ENCODE peak calls at places on chromosomes 13 and 19, in four cellular contexts. H is DMS153, Q is transverse colon, M is neural progenitor cell. F is an unnamed sample.

GRCh38 chr19:31448221-31448657 is 99.0 kb upstream of the TSHZ3 start:
- DNase-seq in Q (peak; percentile 29), H (no peak), M (no peak), F (peak; percentile 36)

GRCh38 chr19:48595833-48596232 is 10.7 kb upstream of the SPACA4 start:
- DNase-seq in Q (no peak), H (no peak), M (no peak), F (no peak)

GRCh38 chr19:8526345-8527062 is 12.5 kb upstream of the ZNF414 start:
- DNase-seq in H (peak; percentile 48), M (peak; percentile 96), Q (peak; percentile 92), F (peak; percentile 95)

GRCh38 chr19:10899171-10899653 is 27.9 kb downstream of the CARM1 start:
- DNase-seq in M (no peak), H (peak; percentile 76), Q (peak; percentile 92), F (peak; percentile 83)

GRCh38 chr13:113625965-113626661 is 31.9 kb downstream of the ATP4B start:
- DNase-seq in H (no peak), Q (no peak), M (no peak), F (no peak)

GRCh38 chr13:25659091-25659502 is 287.3 kb downstream of the ATP8A2 start:
- DNase-seq in H (peak; percentile 41), Q (no peak), M (no peak), F (no peak)

GRCh38 chr13:20499986-20500385 is 25.7 kb downstream of the CRYL1 start:
- DNase-seq in Q (no peak), M (no peak), H (no peak), F (no peak)

GRCh38 chr19:45216677-45217076 is 28.5 kb downstream of the EXOC3L2 start:
- DNase-seq in M (no peak), H (no peak), Q (no peak), F (no peak)

GRCh38 chr13:79533781-79534400 is 52.9 kb downstream of the NDFIP2 start:
- DNase-seq in H (no peak), Q (no peak), M (no peak), F (no peak)

GRCh38 chr19:5191091-5191490 is 149.5 kb downstream of the PTPRS start:
- DNase-seq in H (no peak), Q (no peak), M (no peak), F (no peak)

GRCh38 chr19:47598407-47599349 is 10.3 kb upstream of the BICRA start:
- DNase-seq in H (no peak), Q (peak; percentile 59), M (peak; percentile 65), F (no peak)

GRCh38 chr19:3407556-3408516 is 41.5 kb downstream of the NFIC start:
- DNase-seq in Q (no peak), M (no peak), H (no peak), F (no peak)

GRCh38 chr13:21033866-21034601 is 27.4 kb downstream of the LATS2 start:
- DNase-seq in Q (no peak), M (no peak), H (no peak), F (no peak)

GRCh38 chr19:5635427-5635826 is 12.5 kb downstream of the SAFB start:
- DNase-seq in M (no peak), H (no peak), Q (no peak), F (no peak)

GRCh38 chr13:93558637-93559036 is 332.0 kb downstream of the GPC6 start:
- DNase-seq in M (no peak), H (peak; percentile 12), Q (no peak), F (no peak)

GRCh38 chr13:96899946-96900345 is 94.3 kb downstream of the OXGR1 start:
- DNase-seq in H (no peak), M (no peak), Q (no peak), F (no peak)

GRCh38 chr19:54465367-54466109 is 2.0 kb upstream of the LENG9 start:
- DNase-seq in Q (no peak), M (peak; percentile 24), H (no peak), F (no peak)

GRCh38 chr13:79360064-79360463 is 46.0 kb downstream of the RBM26 start:
- DNase-seq in Q (no peak), H (no peak), M (no peak), F (no peak)

GRCh38 chr13:99932912-99933311 is 38.7 kb downstream of the ZIC5 start:
- DNase-seq in H (no peak), M (no peak), Q (no peak), F (no peak)

GRCh38 chr19:17795495-17795856 is 538 bp downstream of the B3GNT3 start:
- DNase-seq in Q (no peak), H (no peak), M (no peak), F (no peak)

GRCh38 chr13:80814541-80814940 is 473.6 kb upstream of the SPRY2 start:
- DNase-seq in Q (no peak), H (no peak), M (no peak), F (no peak)

GRCh38 chr19:56769650-56770049 is 70.9 kb downstream of the PEG3 start:
- DNase-seq in H (no peak), Q (no peak), M (no peak), F (no peak)